ENCODE peak calls at places on chromosomes 16 and 17, in six cellular contexts. C is adrenal gland, Y is AG04449, R is tibial nerve, F is endodermal cell, W is brain microvascular endothelial cell. U is an unnamed sample.

GRCh38 chr16:84484579-84485254 is 19.7 kb downstream of the MEAK7 start:
- DNase-seq in C (peak), Y (no peak), R (peak), F (peak), W (peak), U (peak)

GRCh38 chr17:45677770-45678169 is 106.3 kb upstream of the CRHR1 start:
- DNase-seq in C (no peak), Y (no peak), R (no peak), F (no peak), W (no peak), U (no peak)

GRCh38 chr16:87318158-87318644 is 1.0 kb upstream of the C16orf95 start:
- DNase-seq in C (no peak), Y (no peak), R (no peak), F (no peak), W (no peak), U (no peak)

GRCh38 chr17:83183951-83184506 is 104.6 kb downstream of the METRNL start:
- DNase-seq in C (peak), Y (no peak), R (peak), F (no peak), W (no peak), U (no peak)

GRCh38 chr16:58116046-58116445 is 13.1 kb downstream of the CFAP20 start:
- DNase-seq in C (no peak), Y (no peak), R (no peak), F (no peak), W (no peak), U (no peak)

GRCh38 chr16:10876799-10877341 is at the start of gene CIITA:
- DNase-seq in C (peak), Y (peak), R (peak), F (peak), W (peak), U (peak)

GRCh38 chr16:67873435-67874146 is 739 bp downstream of the EDC4 start:
- DNase-seq in C (no peak), Y (no peak), R (no peak), F (no peak), W (no peak), U (no peak)

GRCh38 chr17:47810200-47810821 is 11.3 kb downstream of the OSBPL7 start:
- DNase-seq in C (peak), Y (peak), R (no peak), F (peak), W (peak), U (peak)

GRCh38 chr17:2025220-2025621 is at the start of gene RTN4RL1:
- DNase-seq in C (peak), Y (no peak), R (peak), F (peak), W (no peak), U (no peak)

GRCh38 chr16:10729104-10729503 is 14.5 kb upstream of the NUBP1 start:
- DNase-seq in C (no peak), Y (no peak), R (no peak), F (no peak), W (no peak), U (no peak)

GRCh38 chr16:75074920-75075687 is 41.5 kb downstream of the LDHD start:
- DNase-seq in C (no peak), Y (no peak), R (no peak), F (no peak), W (no peak), U (no peak)

GRCh38 chr16:50204426-50205108 is 51.5 kb downstream of the TENT4B start:
- DNase-seq in C (no peak), Y (no peak), R (no peak), F (no peak), W (no peak), U (no peak)

GRCh38 chr17:16593356-16594102 is 24.5 kb upstream of the ZNF287 start:
- DNase-seq in C (no peak), Y (no peak), R (no peak), F (no peak), W (no peak), U (no peak)

GRCh38 chr17:6079155-6079554 is 9.0 kb downstream of the WSCD1 start:
- DNase-seq in C (no peak), Y (no peak), R (no peak), F (no peak), W (no peak), U (peak)

GRCh38 chr17:17999364-18000007 is 26.8 kb downstream of the DRC3 start:
- DNase-seq in C (no peak), Y (no peak), R (no peak), F (peak), W (no peak), U (no peak)

GRCh38 chr16:59605706-59606105 is 871.6 kb upstream of the GOT2 start:
- DNase-seq in C (no peak), Y (no peak), R (no peak), F (no peak), W (no peak), U (no peak)

DNA sequence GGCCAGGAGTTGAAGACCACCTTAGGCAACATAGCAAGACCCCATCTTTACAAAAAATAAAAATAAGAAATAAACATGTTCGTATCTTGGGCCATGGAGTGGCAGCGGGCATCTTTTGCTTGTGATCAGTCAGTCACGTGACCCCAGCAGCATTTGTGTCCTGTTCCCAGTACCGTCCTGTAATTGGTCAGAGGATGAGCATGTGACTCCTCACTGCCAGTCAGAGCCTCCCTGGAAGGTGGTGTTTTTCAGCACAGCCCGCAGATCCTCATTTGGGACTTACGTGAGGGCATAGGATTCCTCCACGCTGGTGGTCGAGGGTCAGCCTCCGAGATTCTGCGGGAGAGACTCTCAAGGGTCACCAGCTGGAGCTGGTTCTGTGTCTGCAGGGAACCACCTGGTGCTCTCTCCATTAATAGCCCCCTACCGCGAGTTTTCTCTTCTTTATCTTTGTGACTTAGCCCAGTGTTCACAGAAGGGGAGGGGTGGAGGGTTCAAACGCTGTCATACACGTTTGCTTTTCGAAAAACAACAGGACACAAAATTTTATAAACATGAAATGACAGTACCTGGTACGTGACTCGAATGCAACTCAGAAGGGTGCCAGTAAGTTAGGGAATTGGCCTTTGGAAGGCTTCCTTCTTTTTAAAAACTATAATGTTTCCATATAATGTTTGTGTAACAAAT is 17.2 kb downstream of the MRC2 start:
- DNase-seq in C (no peak), Y (no peak), R (no peak), F (peak), W (no peak), U (no peak)
- H3K4me3 ChIP-seq in C (no peak), Y (no peak), R (no peak), F (no peak), W (no peak), U (no peak)

GRCh38 chr17:65531508-65532431 is 29.7 kb downstream of the AXIN2 start:
- DNase-seq in C (peak), Y (no peak), R (no peak), F (peak), W (no peak), U (no peak)
- TF ChIP-seq CTCF in C (peak), Y (no peak), R (no peak), F (peak), W (peak), U (peak)

GRCh38 chr17:78355045-78355641 is 4.7 kb downstream of the SOCS3 start:
- DNase-seq in C (no peak), Y (no peak), R (no peak), F (no peak), W (no peak), U (no peak)
- H3K4me3 ChIP-seq in C (no peak), Y (no peak), R (no peak), F (peak), W (no peak), U (no peak)

DNA sequence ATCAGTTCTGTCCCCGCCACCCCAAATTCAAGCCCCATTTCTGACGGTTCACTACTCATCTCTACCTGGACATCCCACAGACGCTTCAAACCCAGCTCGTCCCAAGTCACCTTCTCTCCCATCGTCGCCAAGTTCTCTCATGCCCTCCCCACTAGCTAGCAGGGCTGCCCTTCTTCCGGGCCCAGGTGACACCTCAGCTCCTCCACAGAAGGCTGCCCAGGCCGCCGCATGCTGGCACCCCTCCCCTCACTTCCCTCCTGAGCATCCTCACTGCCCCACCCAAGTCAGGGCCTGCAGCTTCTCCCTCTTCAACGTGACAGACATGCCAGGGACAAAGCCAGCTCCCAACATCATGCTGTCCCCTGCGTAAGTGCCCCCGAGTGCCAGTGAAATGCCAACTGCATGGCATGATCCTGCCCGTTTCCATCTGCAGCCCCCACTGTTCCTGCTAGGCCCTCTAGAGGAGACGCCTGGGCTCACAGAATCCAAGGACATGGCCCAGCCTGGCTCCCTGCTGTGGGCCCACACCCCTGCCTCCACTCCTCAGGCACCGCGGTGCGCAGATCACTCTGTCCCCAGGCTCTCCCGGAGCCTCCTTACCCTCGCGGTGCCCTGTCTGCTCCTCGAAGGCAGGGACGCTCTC is 5.9 kb downstream of the CYB561 start:
- DNase-seq in C (no peak), Y (no peak), R (no peak), F (peak), W (no peak), U (no peak)
- TF ChIP-seq CTCF in C (no peak), Y (no peak), R (no peak), F (peak), W (peak), U (no peak)

DNA sequence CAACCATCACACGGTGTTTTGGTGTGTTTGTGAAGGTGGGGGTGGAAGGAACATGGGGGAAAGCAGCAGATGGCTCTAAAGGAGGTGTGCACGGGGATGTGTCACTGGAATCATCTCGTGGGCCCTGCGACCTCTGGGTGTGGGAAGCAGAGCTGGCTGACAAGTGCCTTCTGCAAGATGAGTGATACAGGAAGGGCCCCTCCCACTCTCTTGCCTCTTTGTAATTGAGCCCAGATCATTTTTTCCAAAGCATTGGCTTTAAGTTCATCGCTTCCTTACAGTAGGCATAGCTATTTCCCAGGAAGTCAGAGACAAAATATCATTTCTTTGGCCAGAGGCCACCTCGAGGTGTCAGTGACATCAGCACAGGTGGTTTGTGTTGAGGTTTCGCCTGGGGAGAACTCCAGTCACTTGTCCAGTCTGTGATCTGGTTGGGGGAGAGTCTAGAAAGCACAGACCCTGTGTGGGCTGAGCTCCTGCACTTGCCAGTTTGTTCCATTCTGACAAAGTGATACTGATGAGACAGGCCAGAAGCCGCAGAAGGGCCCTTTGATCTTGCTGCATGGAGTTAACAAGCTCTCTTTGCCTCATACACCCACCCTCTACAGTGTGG is 20.6 kb upstream of the SNTB2 start:
- DNase-seq in C (no peak), Y (no peak), R (no peak), F (no peak), W (peak), U (no peak)
- H3K4me3 ChIP-seq in C (no peak), Y (no peak), R (no peak), F (no peak), W (no peak), U (no peak)